ENCODE peak calls at places on chromosomes 13 and 19, in five cellular contexts. A is neural progenitor cell, W is GM23338, U is PC-3, G is OCI-LY7. Q is an unnamed sample. For H3K4me1, the result is how much of the 10 kb centered on the place peaks cover.

GRCh38 chr13:67278230-67278629 is 48.1 kb upstream of the PCDH9 start:
- DNase-seq in U (peak), A (no peak), W (no peak), G (no peak), Q (no peak)

GRCh38 chr13:91482427-91482826 is 84.0 kb downstream of the GPC5 start:
- DNase-seq in G (no peak), A (peak), W (no peak), U (no peak), Q (no peak)

GRCh38 chr19:13850910-13851753 is 25.8 kb upstream of the NANOS3 start:
- DNase-seq in W (no peak), U (peak), A (no peak), G (no peak), Q (peak)

GRCh38 chr19:49272204-49272603 is 52.8 kb downstream of the SLC6A16 start:
- DNase-seq in U (peak), A (no peak), G (no peak), W (no peak), Q (no peak)

GRCh38 chr19:33226550-33227241 is 1.0 kb upstream of the SLC7A10 start:
- DNase-seq in A (peak), U (no peak), W (peak), G (no peak), Q (peak)

GRCh38 chr13:66895780-66896179 is 334.4 kb downstream of the PCDH9 start:
- DNase-seq in W (no peak), U (no peak), A (peak), G (no peak), Q (no peak)

GRCh38 chr13:81760316-81760715 is 1419.4 kb upstream of the SPRY2 start:
- DNase-seq in U (peak), A (no peak), G (no peak), W (no peak), Q (no peak)

GRCh38 chr13:96090240-96091101 is 564 bp downstream of the HS6ST3 start:
- DNase-seq in A (peak), U (no peak), G (no peak), W (peak), Q (peak)

GRCh38 chr19:51691122-51692064 is 1.7 kb upstream of the SPACA6 start:
- DNase-seq in W (peak), A (peak), G (no peak), U (no peak), Q (peak)

GRCh38 chr13:50388481-50388880 is 373.2 kb downstream of the KCNRG start:
- DNase-seq in A (no peak), W (no peak), U (no peak), G (no peak), Q (no peak)

GRCh38 chr19:7874080-7874856 is at the start of gene PRR36:
- DNase-seq in A (peak), G (no peak), U (peak), W (peak), Q (peak)

GRCh38 chr13:26806891-26807290 is 46.3 kb upstream of the GPR12 start:
- DNase-seq in U (no peak), A (no peak), G (no peak), W (no peak), Q (no peak)

GRCh38 chr13:42569576-42570344 is 4.2 kb upstream of the TNFSF11 start:
- DNase-seq in W (no peak), G (no peak), A (no peak), U (no peak), Q (no peak)

GRCh38 chr19:35430382-35431146 is 17.5 kb upstream of the FFAR2 start:
- DNase-seq in A (no peak), W (no peak), G (no peak), U (no peak), Q (no peak)

GRCh38 chr13:70203661-70204229 is 95.5 kb upstream of the KLHL1 start:
- DNase-seq in W (peak), G (peak), A (peak), U (peak), Q (no peak)

DNA sequence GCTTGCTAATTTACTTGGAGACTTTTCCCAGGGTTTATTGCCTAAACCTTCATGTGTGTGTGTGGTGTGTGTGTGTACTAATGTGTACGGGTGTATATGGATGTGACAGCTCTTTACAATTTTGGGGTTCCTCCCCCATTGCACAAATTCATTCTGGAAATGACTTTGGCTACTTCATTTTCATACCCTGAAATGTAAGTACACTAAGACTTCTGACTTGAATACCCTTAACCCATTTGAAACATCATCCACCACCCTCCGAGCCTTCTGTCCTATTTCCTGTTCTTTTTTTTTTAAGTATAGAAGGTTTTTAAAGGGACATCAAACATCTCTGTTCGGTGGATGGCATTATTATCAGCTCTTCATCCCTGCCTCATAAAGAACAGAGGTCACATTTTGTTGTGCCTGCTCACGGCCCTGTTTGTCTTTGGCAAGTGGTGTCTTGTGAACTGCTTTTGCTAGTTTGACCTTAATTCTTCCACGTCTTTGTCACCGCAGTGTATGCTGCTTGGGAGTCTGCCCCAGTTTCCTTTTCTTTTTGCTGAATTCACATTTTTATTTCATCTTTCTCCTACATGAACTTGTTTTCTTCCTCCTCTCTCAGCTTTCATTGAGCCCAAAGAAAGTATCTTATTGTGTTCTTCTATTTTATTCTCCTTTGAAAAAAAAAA is 228.3 kb downstream of the FOXO1 start:
- DNase-seq in U (no peak), A (no peak), G (no peak), W (no peak), Q (no peak)
- H3K4me1 ChIP-seq in U (under half), A (under half), G (half or more), W (under half), Q (under half)

DNA sequence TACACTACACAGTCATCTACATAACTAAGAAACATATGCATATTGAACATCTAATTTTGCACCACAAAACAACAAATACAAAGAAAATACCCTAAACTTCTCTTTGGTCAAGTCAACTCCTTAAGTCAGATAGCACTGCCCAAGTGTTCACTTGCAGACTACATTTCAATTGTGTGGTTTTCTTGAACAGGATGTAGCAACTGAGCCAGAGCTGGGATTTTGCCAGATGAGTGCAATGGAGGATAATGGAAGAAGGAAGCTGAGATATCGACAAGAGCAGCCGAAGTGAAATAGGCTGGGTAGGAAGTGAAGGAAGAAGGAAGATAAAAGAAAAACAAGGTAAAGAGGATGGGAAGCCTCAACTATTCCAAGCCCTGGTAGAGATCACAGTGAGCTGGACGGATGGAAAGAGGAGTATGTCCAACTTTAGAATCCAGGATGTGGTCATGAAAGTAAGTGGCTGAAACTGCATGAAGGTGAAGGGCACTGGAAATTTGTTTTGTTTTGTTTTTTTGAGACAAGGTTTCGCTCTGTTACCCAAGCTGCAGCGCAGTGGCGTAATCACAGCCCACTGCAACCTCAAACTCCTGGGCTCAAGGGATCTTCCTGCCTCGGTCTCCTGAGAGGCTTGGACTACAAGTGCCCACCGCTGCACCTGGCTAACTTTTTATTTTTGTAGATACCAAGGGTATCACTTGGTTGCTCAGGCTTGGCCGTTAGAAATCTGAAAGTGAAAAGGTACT is 15.0 kb downstream of the NUFIP1 start:
- DNase-seq in A (no peak), G (no peak), U (no peak), W (no peak), Q (no peak)
- TF ChIP-seq EZH2phosphoT487 in A (no peak), G (no peak), U (no peak), W (no peak), Q (no peak)

GRCh38 chr19:42249769-42250168 is 5.2 kb downstream of the ERF start:
- DNase-seq in U (no peak), W (no peak), G (no peak), A (no peak), Q (no peak)
- H3K27ac ChIP-seq in U (no peak), W (no peak), G (no peak), A (no peak), Q (no peak)

GRCh38 chr19:37983153-37983552 is 76.1 kb downstream of the SIPA1L3 start:
- DNase-seq in W (no peak), U (no peak), G (no peak), A (no peak), Q (no peak)
- H3K4me1 ChIP-seq in W (under half), U (under half), G (half or more), A (half or more), Q (under half)

DNA sequence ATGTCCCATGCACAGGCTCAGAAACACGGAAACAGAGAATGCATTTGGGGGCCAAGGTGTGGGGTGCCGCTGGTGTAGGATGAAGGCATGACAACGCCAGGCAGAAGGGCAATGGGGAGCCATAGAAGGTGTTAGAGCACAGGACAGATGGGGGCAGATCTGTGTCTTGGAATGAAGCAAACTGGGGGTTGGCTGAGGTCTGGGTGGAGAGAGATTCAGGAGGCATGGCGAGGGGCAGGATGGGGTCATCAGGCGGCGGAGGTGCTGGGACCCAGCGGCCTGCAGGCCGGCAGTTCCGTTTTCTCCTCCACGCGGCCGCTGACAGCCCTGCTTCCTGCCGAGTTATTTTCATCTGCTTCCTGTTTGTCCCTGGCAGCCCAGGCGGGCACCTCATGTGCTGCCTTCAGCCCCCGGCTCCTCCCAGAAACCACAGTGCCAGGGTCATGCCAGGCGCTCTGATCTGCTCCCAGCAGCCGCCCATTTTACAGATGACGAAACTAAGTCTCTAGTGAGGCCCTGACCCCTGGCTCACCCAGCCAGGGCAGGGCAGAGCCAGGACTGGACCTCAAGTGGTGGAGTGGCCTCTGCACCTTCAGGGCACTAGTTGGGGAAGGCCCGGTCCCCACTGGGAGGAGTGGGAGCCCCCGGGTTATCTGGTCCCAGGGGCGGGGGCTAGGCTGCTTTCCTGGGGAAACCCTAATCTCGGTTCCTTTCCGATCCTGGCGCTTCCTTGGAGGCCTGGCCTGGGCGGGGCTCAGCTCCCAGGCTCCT is 2.2 kb downstream of the ARHGAP45 start:
- DNase-seq in A (no peak), G (peak), W (no peak), U (no peak), Q (no peak)
- TF ChIP-seq EZH2phosphoT487 in A (no peak), G (no peak), W (no peak), U (no peak), Q (no peak)